ENCODE peak calls at places on chromosomes 5 and 9, in ten cellular contexts. J is ovary; D is effector memory CD4-positive, alpha-beta T cell; R is GM12878; W is esophagus squamous epithelium; Q is spleen; A is SJSA1; S is tibial nerve; Y is mesenchymal stem cell; K is Panc1. E is an unnamed sample.
A peak's percentile ranks its signal among the peaks of the same experiment; 100 is the strongest.

GRCh38 chr5:32115985-32116384 is 58.1 kb downstream of the GOLPH3 start:
- DNase-seq in R (no peak), K (no peak), Y (no peak), J (no peak), A (no peak), D (no peak), S (no peak), Q (no peak), W (no peak), E (no peak)

GRCh38 chr9:73565833-73566465 is 414.3 kb downstream of the ANXA1 start:
- DNase-seq in Y (peak; percentile 82), S (no peak), K (no peak), W (no peak), Q (no peak), R (no peak), D (no peak), A (no peak), J (no peak), E (no peak)

GRCh38 chr5:142506046-142506445 is 179.8 kb downstream of the FGF1 start:
- DNase-seq in D (no peak), Y (no peak), S (no peak), Q (no peak), W (no peak), A (no peak), K (no peak), R (no peak), J (no peak), E (no peak)

GRCh38 chr5:77224672-77225355 is 14.3 kb downstream of the PDE8B start:
- DNase-seq in K (no peak), J (no peak), W (no peak), A (no peak), R (no peak), D (no peak), Y (peak; percentile 93), Q (no peak), S (no peak), E (no peak)

GRCh38 chr5:76728965-76729364 is 13.0 kb downstream of the F2R start:
- DNase-seq in D (no peak), R (no peak), W (no peak), J (no peak), Q (no peak), S (no peak), A (no peak), Y (no peak), K (no peak), E (no peak)

GRCh38 chr9:124042168-124042775 is 30.7 kb downstream of the LHX2 start:
- DNase-seq in Q (peak; percentile 58), W (no peak), R (no peak), Y (no peak), S (no peak), K (no peak), A (no peak), J (no peak), D (no peak), E (no peak)

GRCh38 chr9:35748239-35748857 is 680 bp downstream of the GBA2 start:
- DNase-seq in R (no peak), W (no peak), A (no peak), K (no peak), J (no peak), Q (no peak), Y (peak; percentile 29), D (no peak), S (no peak), E (peak; percentile 28)

GRCh38 chr9:135275926-135276289 is 188.4 kb downstream of the OLFM1 start:
- DNase-seq in S (no peak), W (no peak), Y (no peak), R (no peak), D (no peak), J (no peak), K (no peak), A (no peak), Q (no peak), E (no peak)

GRCh38 chr9:90996154-90996788 is 194.7 kb downstream of the SYK start:
- DNase-seq in R (no peak), J (no peak), Q (no peak), A (no peak), S (no peak), W (no peak), K (no peak), Y (no peak), D (no peak), E (no peak)

GRCh38 chr5:38420246-38420645 is 136.2 kb downstream of the LIFR start:
- DNase-seq in Y (peak; percentile 28), D (no peak), J (no peak), Q (no peak), R (no peak), K (no peak), S (no peak), W (no peak), A (no peak), E (no peak)

GRCh38 chr9:37392272-37392671 is 30.2 kb upstream of the GRHPR start:
- DNase-seq in J (no peak), S (no peak), Q (no peak), W (no peak), A (no peak), R (no peak), D (no peak), K (no peak), Y (no peak), E (no peak)

GRCh38 chr9:68719847-68720246 is 14.8 kb downstream of the PIP5K1B start:
- DNase-seq in A (no peak), R (no peak), Y (no peak), J (no peak), W (no peak), K (no peak), Q (no peak), D (no peak), S (no peak), E (no peak)

GRCh38 chr5:61409568-61409967 is 77.5 kb downstream of the ZSWIM6 start:
- DNase-seq in Y (peak; percentile 96), K (no peak), R (no peak), D (no peak), S (no peak), Q (no peak), A (peak; percentile 73), W (no peak), J (no peak), E (no peak)

GRCh38 chr5:147558826-147559225 is 49.0 kb upstream of the DPYSL3 start:
- DNase-seq in R (no peak), S (peak; percentile 64), K (no peak), J (peak; percentile 77), Y (peak; percentile 84), A (peak; percentile 88), W (no peak), Q (no peak), D (no peak), E (peak; percentile 40)

DNA sequence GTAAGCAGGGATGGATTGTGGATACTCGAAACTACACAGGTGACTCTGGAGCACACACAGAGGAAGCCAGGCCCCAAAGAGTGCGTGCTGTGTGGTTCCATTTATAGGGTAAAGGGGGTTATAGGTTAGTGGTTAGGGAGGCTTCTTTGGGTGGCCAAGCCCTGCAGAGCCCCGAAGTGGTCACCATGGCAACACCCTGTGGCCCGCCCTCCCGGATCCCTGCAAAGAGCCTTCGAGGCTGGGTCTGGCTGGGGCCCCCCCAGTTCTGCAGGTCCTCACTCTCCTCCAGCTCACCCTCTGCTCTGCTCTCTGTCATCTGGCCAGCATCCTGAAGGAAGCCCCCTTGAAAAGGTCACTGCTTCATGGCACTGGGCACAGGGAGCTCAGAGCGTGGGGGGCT is 55.0 kb downstream of the WNK2 start:
- DNase-seq in D (no peak), A (no peak), K (no peak), W (no peak), R (no peak), J (no peak), S (no peak), Y (no peak), Q (no peak), E (no peak)
- H3K4me1 ChIP-seq in D (peaks cover 4% of the 10 kb centered on the region), A (no peaks in the 10 kb centered on the region), K (no peaks in the 10 kb centered on the region), W (peaks cover 7% of the 10 kb centered on the region), R (no peaks in the 10 kb centered on the region), J (no peaks in the 10 kb centered on the region), S (no peaks in the 10 kb centered on the region), Y (peaks cover 3% of the 10 kb centered on the region), Q (no peaks in the 10 kb centered on the region), E (peaks cover 13% of the 10 kb centered on the region)

GRCh38 chr5:178145965-178146820 is 7.5 kb downstream of the NHP2 start:
- DNase-seq in J (peak; percentile 63), Y (peak; percentile 53), K (peak; percentile 47), A (no peak), Q (peak; percentile 90), W (no peak), S (peak; percentile 59), R (no peak), D (peak; percentile 66), E (peak; percentile 53)

GRCh38 chr5:178143901-178144300 is 9.8 kb downstream of the NHP2 start:
- DNase-seq in W (no peak), D (no peak), Q (no peak), A (peak; percentile 41), K (no peak), Y (no peak), S (no peak), R (no peak), J (peak; percentile 92), E (peak; percentile 76)

GRCh38 chr5:178141550-178141949 is 10.7 kb downstream of the RMND5B start:
- DNase-seq in R (no peak), K (no peak), S (no peak), Q (no peak), A (no peak), W (no peak), D (no peak), J (no peak), Y (no peak), E (no peak)

GRCh38 chr5:178143246-178143645 is 10.4 kb downstream of the NHP2 start:
- DNase-seq in J (no peak), Y (no peak), K (no peak), R (no peak), Q (no peak), A (no peak), S (no peak), D (no peak), W (no peak), E (no peak)

DNA sequence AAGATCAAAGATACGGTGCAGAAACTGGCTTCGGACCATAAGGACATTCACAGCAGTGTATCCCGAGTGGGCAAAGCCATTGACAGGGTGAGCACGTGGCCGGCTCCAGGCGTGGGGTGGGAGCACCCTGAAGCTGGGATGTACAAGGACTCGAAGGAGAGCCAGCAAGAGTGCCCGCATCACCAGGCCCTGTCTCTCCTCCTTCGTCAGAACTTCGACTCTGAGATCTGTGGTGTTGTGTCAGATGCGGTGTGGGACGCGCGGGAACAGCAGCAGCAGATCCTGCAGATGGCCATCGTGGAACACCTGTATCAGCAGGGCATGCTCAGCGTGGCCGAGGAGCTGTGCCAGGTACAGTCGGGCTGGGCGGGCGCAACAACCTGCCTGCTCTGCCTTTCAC is 11.0 kb downstream of the NHP2 start:
- DNase-seq in S (no peak), K (no peak), J (no peak), A (no peak), R (no peak), W (no peak), Q (no peak), D (no peak), Y (no peak), E (no peak)
- H3K36me3 ChIP-seq in S (no peaks in the 10 kb centered on the region), K (no peaks in the 10 kb centered on the region), J (no peaks in the 10 kb centered on the region), A (peaks cover 77% of the 10 kb centered on the region), R (peaks cover 25% of the 10 kb centered on the region), W (peaks cover 32% of the 10 kb centered on the region), Q (no peaks in the 10 kb centered on the region), D (peaks cover 45% of the 10 kb centered on the region), Y (peaks cover 70% of the 10 kb centered on the region), E (peaks cover 65% of the 10 kb centered on the region)

GRCh38 chr5:64165160-64165499 is 513 bp upstream of the RNF180 start:
- DNase-seq in Q (no peak), J (no peak), D (no peak), S (no peak), W (no peak), Y (no peak), A (no peak), R (no peak), K (no peak), E (no peak)
- H3K27ac ChIP-seq in Q (peak overlapping the region; percentile 72), J (peak overlapping the region; percentile 71), D (no peak overlapping the region), S (peak overlapping the region; percentile 86), W (peak overlapping the region; percentile 88), Y (no peak overlapping the region), A (no peak overlapping the region), R (no peak overlapping the region), K (peak overlapping the region; percentile 39), E (peak overlapping the region; percentile 81)

GRCh38 chr9:113525208-113525607 is 61.7 kb downstream of the RGS3 start:
- DNase-seq in K (no peak), J (no peak), D (no peak), Q (peak; percentile 30), S (no peak), A (no peak), R (no peak), Y (no peak), W (no peak), E (no peak)
- H3K4me1 ChIP-seq in K (no peaks in the 10 kb centered on the region), J (peaks cover 15% of the 10 kb centered on the region), D (peaks cover 40% of the 10 kb centered on the region), Q (peaks cover 68% of the 10 kb centered on the region), S (peaks cover 35% of the 10 kb centered on the region), A (peaks cover under 1% of the 10 kb centered on the region), R (peaks cover 32% of the 10 kb centered on the region), Y (peaks cover 20% of the 10 kb centered on the region), W (peaks cover 77% of the 10 kb centered on the region), E (peaks cover 71% of the 10 kb centered on the region)

E was measured in gastrocnemius medialis.